ENCODE peak calls at places on chromosomes 11 and 22, in six cellular contexts. One of them, this sample, is unnamed.

GRCh38 chr11:83480251-83480650 is 194.1 kb upstream of the CCDC90B start:
- DNase-seq in stimulated activated CD4-positive, alpha-beta T cell treated with anti-CD3 and anti-CD28 coated beads, Interleukin-12 subunit alpha, Interleukin-12 subunit beta, amount 100 ng/mL, for 24 hours: no peak
- DNase-seq in effector CD8-positive, alpha-beta T cell: no peak
- DNase-seq in central memory CD4-positive, alpha-beta T cell: no peak
- DNase-seq in caudate nucleus: no peak
- DNase-seq in HFFc6: no peak
- DNase-seq in this sample: no peak

GRCh38 chr11:64850979-64851567 is 6.6 kb upstream of the CDC42BPG start:
- DNase-seq in effector CD8-positive, alpha-beta T cell: peak
- DNase-seq in HFFc6: no peak
- DNase-seq in stimulated activated CD4-positive, alpha-beta T cell treated with anti-CD3 and anti-CD28 coated beads, Interleukin-12 subunit alpha, Interleukin-12 subunit beta, amount 100 ng/mL, for 24 hours: peak
- DNase-seq in caudate nucleus: no peak
- DNase-seq in central memory CD4-positive, alpha-beta T cell: peak
- DNase-seq in this sample: peak

GRCh38 chr22:24521791-24522245 is 26.7 kb downstream of the UPB1 start:
- DNase-seq in HFFc6: peak
- DNase-seq in stimulated activated CD4-positive, alpha-beta T cell treated with anti-CD3 and anti-CD28 coated beads, Interleukin-12 subunit alpha, Interleukin-12 subunit beta, amount 100 ng/mL, for 24 hours: peak
- DNase-seq in effector CD8-positive, alpha-beta T cell: no peak
- DNase-seq in central memory CD4-positive, alpha-beta T cell: peak
- DNase-seq in caudate nucleus: no peak
- DNase-seq in this sample: peak

GRCh38 chr22:20319745-20320658 is at the start of gene DGCR6L:
- DNase-seq in central memory CD4-positive, alpha-beta T cell: peak
- DNase-seq in stimulated activated CD4-positive, alpha-beta T cell treated with anti-CD3 and anti-CD28 coated beads, Interleukin-12 subunit alpha, Interleukin-12 subunit beta, amount 100 ng/mL, for 24 hours: peak
- DNase-seq in effector CD8-positive, alpha-beta T cell: peak
- DNase-seq in caudate nucleus: peak
- DNase-seq in HFFc6: peak
- DNase-seq in this sample: peak

GRCh38 chr11:43992834-43993637 is 50.6 kb downstream of the C11orf96 start:
- DNase-seq in effector CD8-positive, alpha-beta T cell: no peak
- DNase-seq in stimulated activated CD4-positive, alpha-beta T cell treated with anti-CD3 and anti-CD28 coated beads, Interleukin-12 subunit alpha, Interleukin-12 subunit beta, amount 100 ng/mL, for 24 hours: no peak
- DNase-seq in caudate nucleus: no peak
- DNase-seq in central memory CD4-positive, alpha-beta T cell: no peak
- DNase-seq in HFFc6: no peak
- DNase-seq in this sample: no peak

GRCh38 chr11:16771350-16772140 is 33.1 kb downstream of the C11orf58 start:
- DNase-seq in HFFc6: no peak
- DNase-seq in stimulated activated CD4-positive, alpha-beta T cell treated with anti-CD3 and anti-CD28 coated beads, Interleukin-12 subunit alpha, Interleukin-12 subunit beta, amount 100 ng/mL, for 24 hours: no peak
- DNase-seq in caudate nucleus: no peak
- DNase-seq in effector CD8-positive, alpha-beta T cell: no peak
- DNase-seq in central memory CD4-positive, alpha-beta T cell: no peak
- DNase-seq in this sample: no peak

GRCh38 chr11:59756845-59757244 is 1.7 kb downstream of the STX3 start:
- DNase-seq in central memory CD4-positive, alpha-beta T cell: no peak
- DNase-seq in HFFc6: peak
- DNase-seq in effector CD8-positive, alpha-beta T cell: no peak
- DNase-seq in caudate nucleus: no peak
- DNase-seq in stimulated activated CD4-positive, alpha-beta T cell treated with anti-CD3 and anti-CD28 coated beads, Interleukin-12 subunit alpha, Interleukin-12 subunit beta, amount 100 ng/mL, for 24 hours: no peak
- DNase-seq in this sample: peak

GRCh38 chr11:112318193-112318592 is 57.5 kb upstream of the PLET1 start:
- DNase-seq in central memory CD4-positive, alpha-beta T cell: no peak
- DNase-seq in caudate nucleus: no peak
- DNase-seq in HFFc6: peak
- DNase-seq in stimulated activated CD4-positive, alpha-beta T cell treated with anti-CD3 and anti-CD28 coated beads, Interleukin-12 subunit alpha, Interleukin-12 subunit beta, amount 100 ng/mL, for 24 hours: no peak
- DNase-seq in effector CD8-positive, alpha-beta T cell: no peak
- DNase-seq in this sample: peak

GRCh38 chr22:45462034-45462655 is 40.5 kb upstream of the FBLN1 start:
- DNase-seq in caudate nucleus: no peak
- DNase-seq in effector CD8-positive, alpha-beta T cell: no peak
- DNase-seq in stimulated activated CD4-positive, alpha-beta T cell treated with anti-CD3 and anti-CD28 coated beads, Interleukin-12 subunit alpha, Interleukin-12 subunit beta, amount 100 ng/mL, for 24 hours: no peak
- DNase-seq in central memory CD4-positive, alpha-beta T cell: no peak
- DNase-seq in HFFc6: no peak
- DNase-seq in this sample: no peak

GRCh38 chr11:116224154-116224888 is 548.5 kb downstream of the BUD13 start:
- DNase-seq in stimulated activated CD4-positive, alpha-beta T cell treated with anti-CD3 and anti-CD28 coated beads, Interleukin-12 subunit alpha, Interleukin-12 subunit beta, amount 100 ng/mL, for 24 hours: peak
- DNase-seq in effector CD8-positive, alpha-beta T cell: no peak
- DNase-seq in HFFc6: no peak
- DNase-seq in central memory CD4-positive, alpha-beta T cell: no peak
- DNase-seq in caudate nucleus: peak
- DNase-seq in this sample: peak

GRCh38 chr11:75214411-75214821 is 26.2 kb upstream of the TPBGL start:
- DNase-seq in stimulated activated CD4-positive, alpha-beta T cell treated with anti-CD3 and anti-CD28 coated beads, Interleukin-12 subunit alpha, Interleukin-12 subunit beta, amount 100 ng/mL, for 24 hours: peak
- DNase-seq in caudate nucleus: no peak
- DNase-seq in central memory CD4-positive, alpha-beta T cell: peak
- DNase-seq in effector CD8-positive, alpha-beta T cell: peak
- DNase-seq in HFFc6: peak
- DNase-seq in this sample: peak

GRCh38 chr11:33452806-33453205 is 195.6 kb downstream of the HIPK3 start:
- DNase-seq in stimulated activated CD4-positive, alpha-beta T cell treated with anti-CD3 and anti-CD28 coated beads, Interleukin-12 subunit alpha, Interleukin-12 subunit beta, amount 100 ng/mL, for 24 hours: no peak
- DNase-seq in central memory CD4-positive, alpha-beta T cell: no peak
- DNase-seq in HFFc6: peak
- DNase-seq in effector CD8-positive, alpha-beta T cell: no peak
- DNase-seq in caudate nucleus: no peak
- DNase-seq in this sample: peak

GRCh38 chr22:42296381-42296853 is 26.0 kb upstream of the TCF20 start:
- DNase-seq in central memory CD4-positive, alpha-beta T cell: no peak
- DNase-seq in effector CD8-positive, alpha-beta T cell: peak
- DNase-seq in HFFc6: no peak
- DNase-seq in stimulated activated CD4-positive, alpha-beta T cell treated with anti-CD3 and anti-CD28 coated beads, Interleukin-12 subunit alpha, Interleukin-12 subunit beta, amount 100 ng/mL, for 24 hours: no peak
- DNase-seq in caudate nucleus: peak
- DNase-seq in this sample: no peak

GRCh38 chr11:102912482-102912830 is 37.7 kb upstream of the MMP12 start:
- DNase-seq in caudate nucleus: no peak
- DNase-seq in effector CD8-positive, alpha-beta T cell: no peak
- DNase-seq in HFFc6: peak
- DNase-seq in stimulated activated CD4-positive, alpha-beta T cell treated with anti-CD3 and anti-CD28 coated beads, Interleukin-12 subunit alpha, Interleukin-12 subunit beta, amount 100 ng/mL, for 24 hours: no peak
- DNase-seq in central memory CD4-positive, alpha-beta T cell: no peak
- DNase-seq in this sample: peak

GRCh38 chr11:103619938-103620337 is 416.5 kb upstream of the DDI1 start:
- DNase-seq in stimulated activated CD4-positive, alpha-beta T cell treated with anti-CD3 and anti-CD28 coated beads, Interleukin-12 subunit alpha, Interleukin-12 subunit beta, amount 100 ng/mL, for 24 hours: no peak
- DNase-seq in effector CD8-positive, alpha-beta T cell: no peak
- DNase-seq in caudate nucleus: no peak
- DNase-seq in HFFc6: no peak
- DNase-seq in central memory CD4-positive, alpha-beta T cell: no peak
- DNase-seq in this sample: no peak

GRCh38 chr22:49294656-49295464 is 532.8 kb downstream of the BRD1 start:
- DNase-seq in stimulated activated CD4-positive, alpha-beta T cell treated with anti-CD3 and anti-CD28 coated beads, Interleukin-12 subunit alpha, Interleukin-12 subunit beta, amount 100 ng/mL, for 24 hours: no peak
- DNase-seq in central memory CD4-positive, alpha-beta T cell: no peak
- DNase-seq in HFFc6: no peak
- DNase-seq in effector CD8-positive, alpha-beta T cell: no peak
- DNase-seq in caudate nucleus: no peak
- DNase-seq in this sample: no peak

GRCh38 chr11:128604723-128605122 is 17.4 kb upstream of the ETS1 start:
- DNase-seq in central memory CD4-positive, alpha-beta T cell: no peak
- DNase-seq in effector CD8-positive, alpha-beta T cell: no peak
- DNase-seq in caudate nucleus: no peak
- DNase-seq in stimulated activated CD4-positive, alpha-beta T cell treated with anti-CD3 and anti-CD28 coated beads, Interleukin-12 subunit alpha, Interleukin-12 subunit beta, amount 100 ng/mL, for 24 hours: no peak
- DNase-seq in HFFc6: no peak
- DNase-seq in this sample: no peak

GRCh38 chr11:82711648-82712047 is 22.0 kb downstream of the FAM181B start:
- DNase-seq in stimulated activated CD4-positive, alpha-beta T cell treated with anti-CD3 and anti-CD28 coated beads, Interleukin-12 subunit alpha, Interleukin-12 subunit beta, amount 100 ng/mL, for 24 hours: no peak
- DNase-seq in central memory CD4-positive, alpha-beta T cell: no peak
- DNase-seq in caudate nucleus: no peak
- DNase-seq in HFFc6: no peak
- DNase-seq in effector CD8-positive, alpha-beta T cell: no peak
- DNase-seq in this sample: no peak

GRCh38 chr11:79232346-79232745 is 208.5 kb downstream of the TENM4 start:
- DNase-seq in effector CD8-positive, alpha-beta T cell: no peak
- DNase-seq in stimulated activated CD4-positive, alpha-beta T cell treated with anti-CD3 and anti-CD28 coated beads, Interleukin-12 subunit alpha, Interleukin-12 subunit beta, amount 100 ng/mL, for 24 hours: no peak
- DNase-seq in central memory CD4-positive, alpha-beta T cell: no peak
- DNase-seq in HFFc6: no peak
- DNase-seq in caudate nucleus: no peak
- DNase-seq in this sample: no peak

GRCh38 chr11:85827768-85828639 is 17.1 kb upstream of the SYTL2 start:
- DNase-seq in effector CD8-positive, alpha-beta T cell: no peak
- DNase-seq in caudate nucleus: no peak
- DNase-seq in stimulated activated CD4-positive, alpha-beta T cell treated with anti-CD3 and anti-CD28 coated beads, Interleukin-12 subunit alpha, Interleukin-12 subunit beta, amount 100 ng/mL, for 24 hours: no peak
- DNase-seq in HFFc6: peak
- DNase-seq in central memory CD4-positive, alpha-beta T cell: peak
- DNase-seq in this sample: peak

GRCh38 chr11:2444301-2445106 is at the start of the genes KCNQ1 and TRPM5:
- DNase-seq in HFFc6: no peak
- DNase-seq in caudate nucleus: no peak
- DNase-seq in effector CD8-positive, alpha-beta T cell: peak
- DNase-seq in stimulated activated CD4-positive, alpha-beta T cell treated with anti-CD3 and anti-CD28 coated beads, Interleukin-12 subunit alpha, Interleukin-12 subunit beta, amount 100 ng/mL, for 24 hours: peak
- DNase-seq in central memory CD4-positive, alpha-beta T cell: peak
- DNase-seq in this sample: peak

GRCh38 chr11:9759519-9760179 is 95.8 kb downstream of the SWAP70 start:
- DNase-seq in effector CD8-positive, alpha-beta T cell: peak
- DNase-seq in stimulated activated CD4-positive, alpha-beta T cell treated with anti-CD3 and anti-CD28 coated beads, Interleukin-12 subunit alpha, Interleukin-12 subunit beta, amount 100 ng/mL, for 24 hours: peak
- DNase-seq in HFFc6: peak
- DNase-seq in caudate nucleus: peak
- DNase-seq in central memory CD4-positive, alpha-beta T cell: peak
- DNase-seq in this sample: peak

GRCh38 chr22:49936973-49937757 is 18.7 kb downstream of the CRELD2 start:
- DNase-seq in stimulated activated CD4-positive, alpha-beta T cell treated with anti-CD3 and anti-CD28 coated beads, Interleukin-12 subunit alpha, Interleukin-12 subunit beta, amount 100 ng/mL, for 24 hours: no peak
- DNase-seq in central memory CD4-positive, alpha-beta T cell: no peak
- DNase-seq in effector CD8-positive, alpha-beta T cell: no peak
- DNase-seq in caudate nucleus: peak
- DNase-seq in HFFc6: no peak
- DNase-seq in this sample: no peak

GRCh38 chr22:41256898-41257260 is 16.1 kb upstream of the CHADL start:
- DNase-seq in stimulated activated CD4-positive, alpha-beta T cell treated with anti-CD3 and anti-CD28 coated beads, Interleukin-12 subunit alpha, Interleukin-12 subunit beta, amount 100 ng/mL, for 24 hours: no peak
- DNase-seq in effector CD8-positive, alpha-beta T cell: no peak
- DNase-seq in central memory CD4-positive, alpha-beta T cell: no peak
- DNase-seq in HFFc6: no peak
- DNase-seq in caudate nucleus: no peak
- DNase-seq in this sample: no peak

GRCh38 chr11:118212131-118212725 is 12.6 kb downstream of the JAML start:
- DNase-seq in stimulated activated CD4-positive, alpha-beta T cell treated with anti-CD3 and anti-CD28 coated beads, Interleukin-12 subunit alpha, Interleukin-12 subunit beta, amount 100 ng/mL, for 24 hours: no peak
- DNase-seq in caudate nucleus: no peak
- DNase-seq in effector CD8-positive, alpha-beta T cell: no peak
- DNase-seq in HFFc6: no peak
- DNase-seq in central memory CD4-positive, alpha-beta T cell: no peak
- DNase-seq in this sample: no peak

GRCh38 chr22:24180316-24181087 is 785 bp upstream of the SUSD2 start:
- DNase-seq in effector CD8-positive, alpha-beta T cell: no peak
- DNase-seq in central memory CD4-positive, alpha-beta T cell: no peak
- DNase-seq in HFFc6: no peak
- DNase-seq in stimulated activated CD4-positive, alpha-beta T cell treated with anti-CD3 and anti-CD28 coated beads, Interleukin-12 subunit alpha, Interleukin-12 subunit beta, amount 100 ng/mL, for 24 hours: no peak
- DNase-seq in caudate nucleus: no peak
- DNase-seq in this sample: no peak

GRCh38 chr22:33921576-33922181 is 1.4 kb upstream of the LARGE1 start:
- DNase-seq in caudate nucleus: no peak
- DNase-seq in effector CD8-positive, alpha-beta T cell: no peak
- DNase-seq in central memory CD4-positive, alpha-beta T cell: no peak
- DNase-seq in HFFc6: peak
- DNase-seq in stimulated activated CD4-positive, alpha-beta T cell treated with anti-CD3 and anti-CD28 coated beads, Interleukin-12 subunit alpha, Interleukin-12 subunit beta, amount 100 ng/mL, for 24 hours: peak
- DNase-seq in this sample: no peak

GRCh38 chr11:2754008-2754407 is 54.2 kb upstream of the KCNQ1OT1 start:
- DNase-seq in stimulated activated CD4-positive, alpha-beta T cell treated with anti-CD3 and anti-CD28 coated beads, Interleukin-12 subunit alpha, Interleukin-12 subunit beta, amount 100 ng/mL, for 24 hours: no peak
- DNase-seq in central memory CD4-positive, alpha-beta T cell: no peak
- DNase-seq in effector CD8-positive, alpha-beta T cell: no peak
- DNase-seq in caudate nucleus: no peak
- DNase-seq in HFFc6: no peak
- DNase-seq in this sample: no peak

GRCh38 chr11:102761646-102762238 is 18.7 kb downstream of the MMP10 start:
- DNase-seq in effector CD8-positive, alpha-beta T cell: no peak
- DNase-seq in stimulated activated CD4-positive, alpha-beta T cell treated with anti-CD3 and anti-CD28 coated beads, Interleukin-12 subunit alpha, Interleukin-12 subunit beta, amount 100 ng/mL, for 24 hours: no peak
- DNase-seq in caudate nucleus: no peak
- DNase-seq in HFFc6: peak
- DNase-seq in central memory CD4-positive, alpha-beta T cell: no peak
- DNase-seq in this sample: peak

GRCh38 chr11:123091541-123091940 is 29.6 kb upstream of the HSPA8 start:
- DNase-seq in caudate nucleus: no peak
- DNase-seq in effector CD8-positive, alpha-beta T cell: no peak
- DNase-seq in stimulated activated CD4-positive, alpha-beta T cell treated with anti-CD3 and anti-CD28 coated beads, Interleukin-12 subunit alpha, Interleukin-12 subunit beta, amount 100 ng/mL, for 24 hours: no peak
- DNase-seq in HFFc6: no peak
- DNase-seq in central memory CD4-positive, alpha-beta T cell: no peak
- DNase-seq in this sample: no peak

GRCh38 chr11:44982496-44983062 is 31.9 kb upstream of the TP53I11 start:
- DNase-seq in caudate nucleus: no peak
- DNase-seq in effector CD8-positive, alpha-beta T cell: no peak
- DNase-seq in central memory CD4-positive, alpha-beta T cell: no peak
- DNase-seq in HFFc6: no peak
- DNase-seq in stimulated activated CD4-positive, alpha-beta T cell treated with anti-CD3 and anti-CD28 coated beads, Interleukin-12 subunit alpha, Interleukin-12 subunit beta, amount 100 ng/mL, for 24 hours: no peak
- DNase-seq in this sample: no peak

GRCh38 chr11:59901306-59901705 is 22.7 kb downstream of the OOSP3 start:
- DNase-seq in stimulated activated CD4-positive, alpha-beta T cell treated with anti-CD3 and anti-CD28 coated beads, Interleukin-12 subunit alpha, Interleukin-12 subunit beta, amount 100 ng/mL, for 24 hours: no peak
- DNase-seq in central memory CD4-positive, alpha-beta T cell: no peak
- DNase-seq in caudate nucleus: no peak
- DNase-seq in effector CD8-positive, alpha-beta T cell: no peak
- DNase-seq in HFFc6: peak
- DNase-seq in this sample: peak